ENCODE peak calls at places on chromosome 19, in six cellular contexts. One of them, this sample, is unnamed.
A peak's percentile ranks its signal among the peaks of the same experiment; 100 is the strongest.

GRCh38 chr19:56217039-56217949 is 15.2 kb downstream of the ZSCAN5C start:
- DNase-seq in HCT116: no peak
- DNase-seq in gastrocnemius medialis: no peak
- DNase-seq in BJ: no peak
- DNase-seq in AG04450: no peak
- DNase-seq in fibroblast of pulmonary artery: peak; percentile 16
- DNase-seq in this sample: no peak

GRCh38 chr19:50505856-50506611 is 5.0 kb downstream of the JOSD2 start:
- DNase-seq in fibroblast of pulmonary artery: no peak
- DNase-seq in BJ: no peak
- DNase-seq in HCT116: no peak
- DNase-seq in gastrocnemius medialis: no peak
- DNase-seq in AG04450: no peak
- DNase-seq in this sample: no peak

GRCh38 chr19:46018729-46019251 is 4.1 kb downstream of the PGLYRP1 start:
- DNase-seq in gastrocnemius medialis: no peak
- DNase-seq in AG04450: no peak
- DNase-seq in HCT116: no peak
- DNase-seq in fibroblast of pulmonary artery: no peak
- DNase-seq in BJ: no peak
- DNase-seq in this sample: no peak

GRCh38 chr19:28880735-28881401 is 332.1 kb downstream of the UQCRFS1 start:
- DNase-seq in HCT116: no peak
- DNase-seq in BJ: no peak
- DNase-seq in gastrocnemius medialis: no peak
- DNase-seq in fibroblast of pulmonary artery: no peak
- DNase-seq in AG04450: no peak
- DNase-seq in this sample: no peak

GRCh38 chr19:50501186-50501567 is 9.8 kb downstream of the JOSD2 start:
- DNase-seq in fibroblast of pulmonary artery: no peak
- DNase-seq in gastrocnemius medialis: peak; percentile 71
- DNase-seq in BJ: no peak
- DNase-seq in AG04450: no peak
- DNase-seq in HCT116: no peak
- DNase-seq in this sample: no peak

GRCh38 chr19:38068851-38069250 is 155.2 kb downstream of the DPF1 start:
- DNase-seq in AG04450: no peak
- DNase-seq in fibroblast of pulmonary artery: no peak
- DNase-seq in HCT116: no peak
- DNase-seq in gastrocnemius medialis: no peak
- DNase-seq in BJ: no peak
- DNase-seq in this sample: no peak

GRCh38 chr19:4083677-4084546 is 17.2 kb upstream of the ZBTB7A start:
- DNase-seq in fibroblast of pulmonary artery: no peak
- DNase-seq in BJ: no peak
- DNase-seq in gastrocnemius medialis: no peak
- DNase-seq in HCT116: no peak
- DNase-seq in AG04450: no peak
- DNase-seq in this sample: no peak

GRCh38 chr19:7912697-7913564 is 1.7 kb upstream of the TGFBR3L start:
- DNase-seq in HCT116: no peak
- DNase-seq in AG04450: no peak
- DNase-seq in gastrocnemius medialis: no peak
- DNase-seq in fibroblast of pulmonary artery: no peak
- DNase-seq in BJ: no peak
- DNase-seq in this sample: no peak

GRCh38 chr19:40241809-40242384 is 15.4 kb upstream of the CCNP start:
- DNase-seq in BJ: no peak
- DNase-seq in HCT116: no peak
- DNase-seq in gastrocnemius medialis: no peak
- DNase-seq in AG04450: no peak
- DNase-seq in fibroblast of pulmonary artery: peak; percentile 96
- DNase-seq in this sample: no peak

GRCh38 chr19:52898101-52898500 is 666 bp upstream of the ZNF320 start:
- DNase-seq in BJ: no peak
- DNase-seq in gastrocnemius medialis: no peak
- DNase-seq in fibroblast of pulmonary artery: no peak
- DNase-seq in AG04450: no peak
- DNase-seq in HCT116: no peak
- DNase-seq in this sample: no peak

GRCh38 chr19:45395524-45396388 is 9.1 kb downstream of the PPP1R13L start:
- DNase-seq in AG04450: no peak
- DNase-seq in BJ: no peak
- DNase-seq in fibroblast of pulmonary artery: no peak
- DNase-seq in HCT116: no peak
- DNase-seq in gastrocnemius medialis: no peak
- DNase-seq in this sample: no peak

GRCh38 chr19:35404879-35405622 is 34.2 kb downstream of the GPR42 start:
- DNase-seq in fibroblast of pulmonary artery: peak; percentile 90
- DNase-seq in AG04450: peak; percentile 16
- DNase-seq in HCT116: no peak
- DNase-seq in BJ: peak; percentile 5
- DNase-seq in gastrocnemius medialis: no peak
- DNase-seq in this sample: peak; percentile 82

GRCh38 chr19:30924670-30925069 is 424.6 kb downstream of the TSHZ3 start:
- DNase-seq in AG04450: no peak
- DNase-seq in fibroblast of pulmonary artery: no peak
- DNase-seq in HCT116: no peak
- DNase-seq in BJ: no peak
- DNase-seq in gastrocnemius medialis: no peak
- DNase-seq in this sample: no peak

GRCh38 chr19:43562698-43563241 is 12.6 kb downstream of the XRCC1 start:
- DNase-seq in BJ: peak; percentile 26
- DNase-seq in gastrocnemius medialis: peak; percentile 69
- DNase-seq in AG04450: peak; percentile 20
- DNase-seq in fibroblast of pulmonary artery: peak; percentile 84
- DNase-seq in HCT116: no peak
- DNase-seq in this sample: peak; percentile 86

GRCh38 chr19:18322759-18323460 is at the start of gene LSM4:
- DNase-seq in AG04450: peak; percentile 89
- DNase-seq in gastrocnemius medialis: peak; percentile 99
- DNase-seq in HCT116: peak; percentile 98
- DNase-seq in BJ: peak; percentile 71
- DNase-seq in fibroblast of pulmonary artery: peak; percentile 97
- DNase-seq in this sample: peak; percentile 99
- TF ChIP-seq CTCF in AG04450: peak; percentile 33
- TF ChIP-seq CTCF in gastrocnemius medialis: peak; percentile 25
- TF ChIP-seq CTCF in HCT116: peak; percentile 29
- TF ChIP-seq CTCF in BJ: peak; percentile 22
- TF ChIP-seq CTCF in fibroblast of pulmonary artery: peak; percentile 33
- TF ChIP-seq CTCF in this sample: peak; percentile 38

GRCh38 chr19:10474962-10475451 is 28.1 kb downstream of the KEAP1 start:
- DNase-seq in HCT116: no peak
- DNase-seq in BJ: no peak
- DNase-seq in AG04450: no peak
- DNase-seq in gastrocnemius medialis: no peak
- DNase-seq in fibroblast of pulmonary artery: no peak
- DNase-seq in this sample: no peak

GRCh38 chr19:10473192-10473591 is 30.0 kb downstream of the KEAP1 start:
- DNase-seq in fibroblast of pulmonary artery: no peak
- DNase-seq in gastrocnemius medialis: no peak
- DNase-seq in AG04450: no peak
- DNase-seq in HCT116: no peak
- DNase-seq in BJ: no peak
- DNase-seq in this sample: no peak

GRCh38 chr19:10478476-10478875 is 24.7 kb downstream of the KEAP1 start:
- DNase-seq in HCT116: no peak
- DNase-seq in AG04450: no peak
- DNase-seq in BJ: peak; percentile 19
- DNase-seq in gastrocnemius medialis: no peak
- DNase-seq in fibroblast of pulmonary artery: no peak
- DNase-seq in this sample: no peak

DNA sequence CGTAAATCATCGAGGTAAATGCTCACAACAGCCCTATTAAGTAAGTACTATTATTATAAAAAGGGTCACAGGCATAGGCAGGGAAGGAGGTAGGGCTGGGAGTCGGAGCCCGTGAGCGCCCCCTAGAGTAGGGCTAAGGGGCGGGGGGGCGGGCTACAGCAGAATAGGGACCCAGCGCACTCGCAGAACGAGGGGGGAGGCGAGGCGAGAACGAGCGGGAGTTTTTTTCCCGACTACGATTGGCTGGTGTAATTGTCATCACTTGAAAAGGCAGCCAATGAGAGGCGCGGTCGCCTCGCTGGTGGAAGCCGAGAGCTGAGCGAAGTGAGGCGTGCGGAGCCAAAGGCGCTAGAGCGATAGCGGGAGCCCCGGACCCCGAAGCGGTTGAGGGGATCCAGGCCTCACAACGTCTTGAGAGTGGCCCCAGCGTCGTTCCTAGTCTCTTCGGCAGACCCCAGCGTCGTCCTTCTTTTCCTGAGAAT is 24.2 kb downstream of the KEAP1 start:
- DNase-seq in HCT116: peak; percentile 80
- DNase-seq in BJ: peak; percentile 62
- DNase-seq in AG04450: peak; percentile 54
- DNase-seq in fibroblast of pulmonary artery: peak; percentile 90
- DNase-seq in gastrocnemius medialis: peak; percentile 94
- DNase-seq in this sample: peak; percentile 17
- TF ChIP-seq CTCF in HCT116: peak; percentile 37
- TF ChIP-seq CTCF in BJ: peak; percentile 70
- TF ChIP-seq CTCF in AG04450: peak; percentile 40
- TF ChIP-seq CTCF in fibroblast of pulmonary artery: peak; percentile 25
- TF ChIP-seq CTCF in gastrocnemius medialis: peak; percentile 40
- TF ChIP-seq CTCF in this sample: peak; percentile 30

GRCh38 chr19:55098716-55099556 is 18.5 kb downstream of the PPP1R12C start:
- DNase-seq in gastrocnemius medialis: no peak
- DNase-seq in BJ: no peak
- DNase-seq in fibroblast of pulmonary artery: no peak
- DNase-seq in AG04450: no peak
- DNase-seq in HCT116: no peak
- DNase-seq in this sample: no peak
- TF ChIP-seq CTCF in gastrocnemius medialis: no peak
- TF ChIP-seq CTCF in BJ: no peak
- TF ChIP-seq CTCF in fibroblast of pulmonary artery: no peak
- TF ChIP-seq CTCF in AG04450: peak; percentile 3
- TF ChIP-seq CTCF in HCT116: peak; percentile 21
- TF ChIP-seq CTCF in this sample: no peak

GRCh38 chr19:12035220-12036172 is at the start of gene ZNF433:
- DNase-seq in fibroblast of pulmonary artery: peak; percentile 82
- DNase-seq in BJ: peak; percentile 31
- DNase-seq in AG04450: peak; percentile 36
- DNase-seq in HCT116: no peak
- DNase-seq in gastrocnemius medialis: peak; percentile 86
- DNase-seq in this sample: peak; percentile 73
- TF ChIP-seq CTCF in fibroblast of pulmonary artery: no peak
- TF ChIP-seq CTCF in BJ: no peak
- TF ChIP-seq CTCF in AG04450: no peak
- TF ChIP-seq CTCF in HCT116: no peak
- TF ChIP-seq CTCF in gastrocnemius medialis: no peak
- TF ChIP-seq CTCF in this sample: no peak

DNA sequence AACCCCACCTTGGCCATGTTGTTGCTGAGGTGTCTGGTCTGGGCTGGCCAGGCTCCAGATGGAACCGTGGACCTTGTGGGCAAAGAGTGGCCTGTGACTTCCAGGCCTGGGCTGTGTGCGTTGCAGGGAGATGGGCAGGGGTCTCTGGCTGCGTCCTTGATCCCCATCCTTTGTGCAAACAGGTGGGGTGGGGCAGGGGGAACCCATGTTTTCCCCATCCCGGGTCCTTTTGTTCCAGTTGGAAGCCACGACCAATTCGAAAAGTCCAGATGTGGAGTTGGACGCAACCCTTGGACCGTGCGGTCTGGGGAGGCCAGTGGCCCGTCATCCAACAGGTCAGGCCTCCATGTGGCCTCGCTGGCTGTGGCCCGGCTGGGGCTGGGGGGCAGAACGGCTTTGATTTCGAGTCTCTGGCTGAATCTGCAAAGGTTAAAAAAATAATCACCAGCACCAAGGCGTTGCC is 13.1 kb upstream of the COMP start:
- DNase-seq in fibroblast of pulmonary artery: no peak
- DNase-seq in gastrocnemius medialis: no peak
- DNase-seq in AG04450: no peak
- DNase-seq in HCT116: no peak
- DNase-seq in BJ: no peak
- DNase-seq in this sample: no peak
- TF ChIP-seq CTCF in fibroblast of pulmonary artery: no peak
- TF ChIP-seq CTCF in gastrocnemius medialis: no peak
- TF ChIP-seq CTCF in AG04450: no peak
- TF ChIP-seq CTCF in HCT116: no peak
- TF ChIP-seq CTCF in BJ: no peak
- TF ChIP-seq CTCF in this sample: no peak

GRCh38 chr19:20278342-20278741 is 111.3 kb downstream of the ZNF486 start:
- DNase-seq in gastrocnemius medialis: no peak
- DNase-seq in fibroblast of pulmonary artery: no peak
- DNase-seq in AG04450: no peak
- DNase-seq in BJ: no peak
- DNase-seq in HCT116: no peak
- DNase-seq in this sample: peak; percentile 30
- TF ChIP-seq CTCF in gastrocnemius medialis: peak; percentile 42
- TF ChIP-seq CTCF in fibroblast of pulmonary artery: no peak
- TF ChIP-seq CTCF in AG04450: no peak
- TF ChIP-seq CTCF in BJ: no peak
- TF ChIP-seq CTCF in HCT116: no peak
- TF ChIP-seq CTCF in this sample: peak; percentile 33

GRCh38 chr19:2944775-2945574 is at the start of gene ZNF77:
- DNase-seq in AG04450: peak; percentile 98
- DNase-seq in gastrocnemius medialis: peak; percentile 100
- DNase-seq in HCT116: peak; percentile 99
- DNase-seq in BJ: peak; percentile 94
- DNase-seq in fibroblast of pulmonary artery: peak; percentile 99
- DNase-seq in this sample: peak; percentile 100
- TF ChIP-seq CTCF in AG04450: no peak
- TF ChIP-seq CTCF in gastrocnemius medialis: peak; percentile 39
- TF ChIP-seq CTCF in HCT116: no peak
- TF ChIP-seq CTCF in BJ: no peak
- TF ChIP-seq CTCF in fibroblast of pulmonary artery: no peak
- TF ChIP-seq CTCF in this sample: no peak

DNA sequence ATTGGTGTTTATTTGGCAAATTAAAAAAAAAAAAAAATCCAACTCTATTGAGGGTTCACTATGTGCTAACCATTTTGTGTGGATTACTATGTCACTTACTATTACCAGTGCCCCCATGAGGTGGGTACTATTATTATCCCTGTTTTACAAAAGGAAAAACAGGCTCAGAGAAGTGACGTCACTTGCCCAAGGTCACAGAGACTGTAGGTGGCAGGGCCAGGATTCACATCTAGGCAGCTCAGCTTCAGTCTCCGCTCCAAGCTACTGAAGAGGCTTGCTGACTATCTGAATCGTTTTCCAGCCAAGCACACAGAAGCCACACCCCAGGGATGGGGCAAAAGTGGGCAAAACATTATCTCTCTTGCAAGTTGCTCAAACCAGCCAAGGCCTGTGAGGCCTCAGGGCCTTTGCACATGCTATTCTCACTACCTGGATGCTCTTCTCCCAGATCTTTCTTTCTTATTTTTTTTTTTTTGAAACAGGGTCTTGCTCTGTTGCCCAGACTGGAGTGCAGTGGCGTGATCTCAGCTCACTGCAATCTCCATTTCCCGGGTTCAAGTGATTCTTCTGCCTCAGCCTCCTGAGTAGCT is 4.8 kb upstream of the ANGPTL8 start:
- DNase-seq in AG04450: no peak
- DNase-seq in fibroblast of pulmonary artery: no peak
- DNase-seq in BJ: no peak
- DNase-seq in HCT116: no peak
- DNase-seq in gastrocnemius medialis: no peak
- DNase-seq in this sample: no peak
- TF ChIP-seq CTCF in AG04450: no peak
- TF ChIP-seq CTCF in fibroblast of pulmonary artery: no peak
- TF ChIP-seq CTCF in BJ: no peak
- TF ChIP-seq CTCF in HCT116: peak; percentile 11
- TF ChIP-seq CTCF in gastrocnemius medialis: no peak
- TF ChIP-seq CTCF in this sample: no peak

GRCh38 chr19:14433454-14434156 is 499 bp downstream of the PKN1 start:
- DNase-seq in BJ: no peak
- DNase-seq in AG04450: no peak
- DNase-seq in HCT116: no peak
- DNase-seq in gastrocnemius medialis: no peak
- DNase-seq in fibroblast of pulmonary artery: no peak
- DNase-seq in this sample: peak; percentile 38
- TF ChIP-seq CTCF in BJ: no peak
- TF ChIP-seq CTCF in AG04450: no peak
- TF ChIP-seq CTCF in HCT116: no peak
- TF ChIP-seq CTCF in gastrocnemius medialis: no peak
- TF ChIP-seq CTCF in fibroblast of pulmonary artery: no peak
- TF ChIP-seq CTCF in this sample: no peak

This sample was measured in MCF 10A.